ENCODE peak calls at places on chromosome 17, in four cellular contexts. P is prostate gland, U is heart left ventricle, Q is Peyer's patch. C is an unnamed sample.

GRCh38 chr17:74512624-74513084 is 18.6 kb downstream of the CD300LB start:
- DNase-seq in Q (no peak), P (no peak), U (no peak), C (no peak)

GRCh38 chr17:6462692-6463091 is 18.4 kb downstream of the PIMREG start:
- DNase-seq in Q (peak; percentile 9), U (no peak), P (no peak), C (no peak)

GRCh38 chr17:3950584-3950983 is 13.7 kb downstream of the ATP2A3 start:
- DNase-seq in Q (no peak), P (no peak), U (no peak), C (no peak)

GRCh38 chr17:69462882-69463281 is 48.4 kb downstream of the MAP2K6 start:
- DNase-seq in P (no peak), Q (no peak), U (no peak), C (no peak)

GRCh38 chr17:63542942-63543821 is 7.1 kb upstream of the DCAF7 start:
- DNase-seq in P (no peak), U (no peak), Q (no peak), C (no peak)

GRCh38 chr17:41522301-41523224 is 3.9 kb upstream of the KRT15 start:
- DNase-seq in Q (peak; percentile 77), P (no peak), U (no peak), C (no peak)

GRCh38 chr17:12605222-12605621 is 60.5 kb upstream of the MYOCD start:
- DNase-seq in Q (no peak), P (no peak), U (no peak), C (no peak)

GRCh38 chr17:11814655-11815262 is 182.5 kb downstream of the ZNF18 start:
- DNase-seq in U (no peak), Q (no peak), P (no peak), C (no peak)

GRCh38 chr17:39486242-39486641 is 25.0 kb downstream of the CDK12 start:
- DNase-seq in P (no peak), U (no peak), Q (no peak), C (peak; percentile 7)

GRCh38 chr17:47279062-47279801 is 25.6 kb downstream of the ITGB3 start:
- DNase-seq in U (peak; percentile 75), Q (no peak), P (no peak), C (peak; percentile 89)

GRCh38 chr17:13070732-13071131 is 52.9 kb upstream of the ELAC2 start:
- DNase-seq in Q (no peak), U (no peak), P (no peak), C (no peak)

GRCh38 chr17:36920032-36921000 is 17.0 kb upstream of the LHX1 start:
- DNase-seq in U (no peak), Q (no peak), P (no peak), C (no peak)

GRCh38 chr17:60107526-60108257 is 29.0 kb upstream of the HEATR6 start:
- DNase-seq in Q (no peak), P (peak; percentile 1), U (no peak), C (no peak)

GRCh38 chr17:20935740-20936139 is 107.1 kb downstream of the USP22 start:
- DNase-seq in U (no peak), Q (no peak), P (no peak), C (no peak)

GRCh38 chr17:72358465-72358864 is 237.6 kb downstream of the SOX9 start:
- DNase-seq in U (no peak), P (no peak), Q (no peak), C (no peak)

GRCh38 chr17:38609280-38610031 is 3.7 kb upstream of the SRCIN1 start:
- DNase-seq in Q (no peak), P (no peak), U (no peak), C (no peak)

GRCh38 chr17:46178550-46179198 is 14.6 kb downstream of the KANSL1 start:
- DNase-seq in U (no peak), P (no peak), Q (no peak), C (no peak)

GRCh38 chr17:17797119-17797809 is 39.5 kb downstream of the SREBF1 start:
- DNase-seq in Q (no peak), P (no peak), U (no peak), C (no peak)

GRCh38 chr17:17800504-17801021 is 36.2 kb downstream of the SREBF1 start:
- DNase-seq in P (no peak), U (no peak), Q (no peak), C (no peak)

GRCh38 chr17:17796787-17797061 is 40.1 kb downstream of the SREBF1 start:
- DNase-seq in Q (no peak), U (no peak), P (no peak), C (no peak)

GRCh38 chr17:17798010-17798556 is 38.7 kb downstream of the SREBF1 start:
- DNase-seq in Q (no peak), U (no peak), P (no peak), C (no peak)

GRCh38 chr17:17798573-17799255 is 38.1 kb downstream of the SREBF1 start:
- DNase-seq in Q (no peak), U (no peak), P (no peak), C (no peak)
- H3K36me3 ChIP-seq in Q (no peaks in the 10 kb centered on the region), U (peaks cover 55% of the 10 kb centered on the region), P (peaks cover 7% of the 10 kb centered on the region), C (peaks cover 29% of the 10 kb centered on the region)

DNA sequence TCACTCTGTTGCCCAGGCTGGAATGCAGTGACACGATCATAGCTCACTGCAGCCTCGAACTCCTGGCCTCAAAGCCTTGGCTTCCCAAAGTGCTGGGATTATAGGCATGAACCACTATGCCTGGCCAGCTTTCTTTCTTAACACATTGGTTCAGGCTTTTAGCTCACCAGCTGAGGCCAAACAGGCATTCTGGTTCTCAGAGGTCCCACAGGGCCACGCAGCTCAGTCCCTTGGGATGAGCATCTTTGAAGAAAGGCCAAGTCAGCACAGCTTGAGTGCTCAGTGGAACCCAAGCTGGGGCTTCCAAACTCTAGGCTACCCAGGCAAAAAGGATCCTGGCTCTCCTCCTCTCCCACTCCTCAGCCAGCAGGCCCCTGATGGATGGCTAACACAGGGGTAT is 2.5 kb downstream of the PIK3R5 start:
- DNase-seq in P (no peak), Q (no peak), U (no peak), C (no peak)
- H3K4me1 ChIP-seq in P (no peaks in the 10 kb centered on the region), Q (peaks cover 3% of the 10 kb centered on the region), U (no peaks in the 10 kb centered on the region), C (peaks cover 6% of the 10 kb centered on the region)

GRCh38 chr17:79941088-79942010 is 94.3 kb downstream of the TBC1D16 start:
- DNase-seq in U (peak; percentile 19), Q (no peak), P (no peak), C (no peak)

GRCh38 chr17:79942011-79942405 is 93.7 kb downstream of the TBC1D16 start:
- DNase-seq in P (no peak), U (peak; percentile 21), Q (no peak), C (peak; percentile 0)

GRCh38 chr17:79944251-79944812 is 91.3 kb downstream of the TBC1D16 start:
- DNase-seq in P (no peak), U (no peak), Q (peak; percentile 42), C (no peak)

GRCh38 chr17:79943354-79944241 is 92.1 kb downstream of the TBC1D16 start:
- DNase-seq in U (peak; percentile 8), Q (peak; percentile 47), P (no peak), C (peak; percentile 0)

GRCh38 chr17:79942591-79943353 is 92.9 kb downstream of the TBC1D16 start:
- DNase-seq in U (peak; percentile 23), P (no peak), Q (no peak), C (peak; percentile 45)
- H3K4me3 ChIP-seq in U (no peak overlapping the region), P (no peak overlapping the region), Q (no peak overlapping the region), C (no peak overlapping the region)

GRCh38 chr17:80910043-80910442 is 81.6 kb upstream of the CHMP6 start:
- DNase-seq in P (no peak), U (peak; percentile 5), Q (no peak), C (no peak)
- H3K36me3 ChIP-seq in P (no peaks in the 10 kb centered on the region), U (peaks cover 41% of the 10 kb centered on the region), Q (no peaks in the 10 kb centered on the region), C (peaks cover 4% of the 10 kb centered on the region)

GRCh38 chr17:1376061-1376460 is 24.0 kb downstream of the YWHAE start:
- DNase-seq in P (no peak), Q (no peak), U (no peak), C (no peak)

GRCh38 chr17:1377334-1377733 is 22.7 kb downstream of the YWHAE start:
- DNase-seq in U (no peak), P (no peak), Q (no peak), C (no peak)

GRCh38 chr17:1379208-1379929 is 20.7 kb downstream of the YWHAE start:
- DNase-seq in Q (no peak), U (no peak), P (no peak), C (no peak)

GRCh38 chr17:1375615-1376014 is 24.4 kb downstream of the YWHAE start:
- DNase-seq in P (no peak), Q (no peak), U (no peak), C (no peak)

DNA sequence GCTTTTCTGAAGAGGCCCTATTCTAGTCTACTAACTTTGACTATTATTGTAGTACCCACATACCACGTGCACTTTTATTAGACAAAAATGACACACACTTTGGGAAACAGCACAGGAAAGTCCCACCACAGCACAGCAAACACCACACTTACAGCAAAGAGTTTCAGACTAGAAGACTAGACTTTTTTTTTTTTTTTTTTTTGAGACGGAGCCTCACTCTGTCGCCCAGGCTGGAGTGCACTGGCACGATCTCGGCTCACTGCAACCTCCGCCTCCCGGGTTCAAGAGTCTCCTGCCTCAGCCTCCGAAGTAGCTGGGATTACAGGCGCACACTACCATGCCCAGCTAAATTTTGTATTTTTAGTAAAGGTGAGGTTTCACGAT is 20.1 kb downstream of the YWHAE start:
- DNase-seq in U (no peak), P (no peak), Q (no peak), C (no peak)
- H3K4me1 ChIP-seq in U (peaks cover 94% of the 10 kb centered on the region), P (peaks cover 26% of the 10 kb centered on the region), Q (peaks cover 8% of the 10 kb centered on the region), C (peaks cover 83% of the 10 kb centered on the region)

DNA sequence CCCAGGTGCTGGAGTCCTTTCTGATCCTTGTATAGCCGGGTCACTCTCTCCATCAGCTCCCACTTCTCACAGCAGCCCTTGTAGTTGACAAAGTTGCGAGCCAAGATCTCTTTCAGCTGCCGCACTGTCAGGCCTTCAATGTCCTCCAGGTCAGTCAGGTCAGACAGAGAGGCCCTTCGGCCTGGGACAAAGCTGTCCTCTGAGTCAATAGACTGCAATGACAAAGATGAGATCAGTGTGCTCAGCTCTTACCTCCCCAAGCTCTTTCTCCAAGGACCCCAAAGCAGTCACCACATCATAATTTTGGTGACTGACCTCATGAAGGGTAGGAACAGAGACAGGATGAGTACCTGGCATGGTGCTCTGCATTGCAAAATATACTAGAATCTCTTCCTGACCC is 36.1 kb downstream of the LIG3 start:
- DNase-seq in Q (no peak), P (no peak), U (no peak), C (no peak)
- H3K4me3 ChIP-seq in Q (no peak overlapping the region), P (no peak overlapping the region), U (no peak overlapping the region), C (no peak overlapping the region)

GRCh38 chr17:7848665-7849184 is 6.1 kb upstream of the TMEM88 start:
- DNase-seq in U (no peak), Q (no peak), P (no peak), C (no peak)

GRCh38 chr17:7846765-7847661 is 7.9 kb upstream of the TMEM88 start:
- DNase-seq in U (no peak), Q (no peak), P (no peak), C (no peak)

GRCh38 chr17:7849185-7850117 is 5.4 kb upstream of the TMEM88 start:
- DNase-seq in P (no peak), Q (no peak), U (no peak), C (no peak)

GRCh38 chr17:7846063-7846735 is 8.7 kb upstream of the TMEM88 start:
- DNase-seq in Q (no peak), P (no peak), U (no peak), C (no peak)

GRCh38 chr17:7848131-7848579 is 6.7 kb upstream of the TMEM88 start:
- DNase-seq in P (no peak), Q (no peak), U (no peak), C (no peak)
- H3K36me3 ChIP-seq in P (peaks cover 23% of the 10 kb centered on the region), Q (no peaks in the 10 kb centered on the region), U (peaks cover 76% of the 10 kb centered on the region), C (peaks cover 60% of the 10 kb centered on the region)